ENCODE peak calls at places on chromosomes 16 and 17, in seven cellular contexts. One of them, this sample, is unnamed.

GRCh38 chr16:57071840-57072541 is 20.4 kb upstream of the CPNE2 start:
- DNase-seq in central memory CD4-positive, alpha-beta T cell: no peak
- DNase-seq in activated gamma-delta T cell: no peak
- DNase-seq in NCI-H1092: no peak
- DNase-seq in HuH-7: no peak
- DNase-seq in prostate gland: no peak
- DNase-seq in CD4-positive, alpha-beta T cell: no peak
- DNase-seq in this sample: peak; percentile 25

GRCh38 chr17:39722965-39723848 is 7.1 kb downstream of the MIEN1 start:
- DNase-seq in NCI-H1092: no peak
- DNase-seq in HuH-7: no peak
- DNase-seq in central memory CD4-positive, alpha-beta T cell: no peak
- DNase-seq in CD4-positive, alpha-beta T cell: no peak
- DNase-seq in prostate gland: no peak
- DNase-seq in activated gamma-delta T cell: no peak
- DNase-seq in this sample: no peak

GRCh38 chr17:58886514-58886913 is 130.9 kb downstream of the PPM1E start:
- DNase-seq in prostate gland: no peak
- DNase-seq in central memory CD4-positive, alpha-beta T cell: no peak
- DNase-seq in NCI-H1092: no peak
- DNase-seq in activated gamma-delta T cell: no peak
- DNase-seq in HuH-7: no peak
- DNase-seq in CD4-positive, alpha-beta T cell: no peak
- DNase-seq in this sample: no peak

GRCh38 chr17:46818319-46818928 is at the start of gene WNT3:
- DNase-seq in NCI-H1092: no peak
- DNase-seq in HuH-7: peak; percentile 70
- DNase-seq in CD4-positive, alpha-beta T cell: peak; percentile 65
- DNase-seq in prostate gland: no peak
- DNase-seq in activated gamma-delta T cell: no peak
- DNase-seq in central memory CD4-positive, alpha-beta T cell: peak; percentile 19
- DNase-seq in this sample: no peak

GRCh38 chr17:27481327-27481726 is 25.1 kb downstream of the KSR1 start:
- DNase-seq in CD4-positive, alpha-beta T cell: peak; percentile 40
- DNase-seq in central memory CD4-positive, alpha-beta T cell: peak; percentile 62
- DNase-seq in prostate gland: no peak
- DNase-seq in activated gamma-delta T cell: no peak
- DNase-seq in HuH-7: no peak
- DNase-seq in NCI-H1092: no peak
- DNase-seq in this sample: no peak

GRCh38 chr17:77372444-77373297 is 231.9 kb downstream of the SEC14L1 start:
- DNase-seq in prostate gland: peak; percentile 47
- DNase-seq in activated gamma-delta T cell: peak; percentile 62
- DNase-seq in CD4-positive, alpha-beta T cell: peak; percentile 69
- DNase-seq in central memory CD4-positive, alpha-beta T cell: peak; percentile 64
- DNase-seq in NCI-H1092: peak; percentile 27
- DNase-seq in HuH-7: peak; percentile 89
- DNase-seq in this sample: no peak

GRCh38 chr17:56173958-56174357 is 20.7 kb downstream of the ANKFN1 start:
- DNase-seq in prostate gland: no peak
- DNase-seq in activated gamma-delta T cell: no peak
- DNase-seq in NCI-H1092: no peak
- DNase-seq in HuH-7: no peak
- DNase-seq in CD4-positive, alpha-beta T cell: no peak
- DNase-seq in central memory CD4-positive, alpha-beta T cell: no peak
- DNase-seq in this sample: no peak

GRCh38 chr17:1714488-1714979 is 4.4 kb upstream of the TLCD2 start:
- DNase-seq in activated gamma-delta T cell: no peak
- DNase-seq in NCI-H1092: no peak
- DNase-seq in prostate gland: peak; percentile 93
- DNase-seq in central memory CD4-positive, alpha-beta T cell: no peak
- DNase-seq in CD4-positive, alpha-beta T cell: no peak
- DNase-seq in HuH-7: peak; percentile 77
- DNase-seq in this sample: peak; percentile 89

GRCh38 chr16:81627024-81627423 is 152.1 kb upstream of the PLCG2 start:
- DNase-seq in activated gamma-delta T cell: no peak
- DNase-seq in CD4-positive, alpha-beta T cell: no peak
- DNase-seq in central memory CD4-positive, alpha-beta T cell: no peak
- DNase-seq in HuH-7: no peak
- DNase-seq in NCI-H1092: no peak
- DNase-seq in prostate gland: no peak
- DNase-seq in this sample: no peak

GRCh38 chr17:10114931-10115535 is 83.4 kb downstream of the GAS7 start:
- DNase-seq in HuH-7: no peak
- DNase-seq in prostate gland: peak; percentile 79
- DNase-seq in CD4-positive, alpha-beta T cell: peak; percentile 56
- DNase-seq in NCI-H1092: no peak
- DNase-seq in central memory CD4-positive, alpha-beta T cell: peak; percentile 49
- DNase-seq in activated gamma-delta T cell: peak; percentile 71
- DNase-seq in this sample: peak; percentile 82

GRCh38 chr17:80751460-80752368 is 207.1 kb downstream of the RPTOR start:
- DNase-seq in HuH-7: no peak
- DNase-seq in central memory CD4-positive, alpha-beta T cell: no peak
- DNase-seq in activated gamma-delta T cell: no peak
- DNase-seq in NCI-H1092: no peak
- DNase-seq in prostate gland: no peak
- DNase-seq in CD4-positive, alpha-beta T cell: no peak
- DNase-seq in this sample: no peak

GRCh38 chr16:31093132-31093703 is 1.4 kb downstream of the VKORC1 start:
- DNase-seq in NCI-H1092: no peak
- DNase-seq in central memory CD4-positive, alpha-beta T cell: no peak
- DNase-seq in HuH-7: peak; percentile 82
- DNase-seq in prostate gland: no peak
- DNase-seq in activated gamma-delta T cell: no peak
- DNase-seq in CD4-positive, alpha-beta T cell: no peak
- DNase-seq in this sample: no peak

GRCh38 chr17:72255481-72255880 is 134.7 kb downstream of the SOX9 start:
- DNase-seq in central memory CD4-positive, alpha-beta T cell: no peak
- DNase-seq in NCI-H1092: no peak
- DNase-seq in HuH-7: no peak
- DNase-seq in prostate gland: no peak
- DNase-seq in activated gamma-delta T cell: no peak
- DNase-seq in CD4-positive, alpha-beta T cell: no peak
- DNase-seq in this sample: no peak

GRCh38 chr17:28925912-28926365 is 23.1 kb upstream of the DHRS13 start:
- DNase-seq in HuH-7: no peak
- DNase-seq in CD4-positive, alpha-beta T cell: no peak
- DNase-seq in NCI-H1092: no peak
- DNase-seq in central memory CD4-positive, alpha-beta T cell: peak; percentile 90
- DNase-seq in activated gamma-delta T cell: no peak
- DNase-seq in prostate gland: no peak
- DNase-seq in this sample: peak; percentile 57

GRCh38 chr17:41773190-41773588 is 13.3 kb downstream of the JUP start:
- DNase-seq in NCI-H1092: no peak
- DNase-seq in prostate gland: peak; percentile 89
- DNase-seq in central memory CD4-positive, alpha-beta T cell: no peak
- DNase-seq in activated gamma-delta T cell: no peak
- DNase-seq in HuH-7: peak; percentile 83
- DNase-seq in CD4-positive, alpha-beta T cell: no peak
- DNase-seq in this sample: peak; percentile 89

GRCh38 chr17:12624221-12624620 is 41.5 kb upstream of the MYOCD start:
- DNase-seq in HuH-7: no peak
- DNase-seq in central memory CD4-positive, alpha-beta T cell: no peak
- DNase-seq in NCI-H1092: no peak
- DNase-seq in activated gamma-delta T cell: no peak
- DNase-seq in CD4-positive, alpha-beta T cell: no peak
- DNase-seq in prostate gland: no peak
- DNase-seq in this sample: no peak

GRCh38 chr16:49597796-49598195 is 224.2 kb downstream of the C16orf78 start:
- DNase-seq in activated gamma-delta T cell: no peak
- DNase-seq in prostate gland: no peak
- DNase-seq in NCI-H1092: no peak
- DNase-seq in HuH-7: no peak
- DNase-seq in central memory CD4-positive, alpha-beta T cell: no peak
- DNase-seq in CD4-positive, alpha-beta T cell: no peak
- DNase-seq in this sample: no peak

GRCh38 chr17:82030470-82031302 is 792 bp upstream of the RAC3 start:
- DNase-seq in NCI-H1092: peak; percentile 72
- DNase-seq in CD4-positive, alpha-beta T cell: peak; percentile 85
- DNase-seq in prostate gland: peak; percentile 83
- DNase-seq in HuH-7: peak; percentile 93
- DNase-seq in activated gamma-delta T cell: peak; percentile 60
- DNase-seq in central memory CD4-positive, alpha-beta T cell: peak; percentile 81
- DNase-seq in this sample: peak; percentile 34

GRCh38 chr17:51351890-51352289 is 91.5 kb downstream of the UTP18 start:
- DNase-seq in CD4-positive, alpha-beta T cell: no peak
- DNase-seq in HuH-7: no peak
- DNase-seq in activated gamma-delta T cell: no peak
- DNase-seq in prostate gland: peak; percentile 26
- DNase-seq in NCI-H1092: no peak
- DNase-seq in central memory CD4-positive, alpha-beta T cell: no peak
- DNase-seq in this sample: no peak

GRCh38 chr17:67289174-67289876 is 44.3 kb upstream of the HELZ start:
- DNase-seq in HuH-7: no peak
- DNase-seq in activated gamma-delta T cell: no peak
- DNase-seq in central memory CD4-positive, alpha-beta T cell: no peak
- DNase-seq in NCI-H1092: peak; percentile 78
- DNase-seq in prostate gland: peak; percentile 33
- DNase-seq in CD4-positive, alpha-beta T cell: no peak
- DNase-seq in this sample: no peak

GRCh38 chr17:48624544-48625501 is 1.3 kb downstream of the HOXB9 start:
- DNase-seq in HuH-7: no peak
- DNase-seq in CD4-positive, alpha-beta T cell: no peak
- DNase-seq in prostate gland: no peak
- DNase-seq in NCI-H1092: peak; percentile 30
- DNase-seq in activated gamma-delta T cell: peak; percentile 35
- DNase-seq in central memory CD4-positive, alpha-beta T cell: peak; percentile 21
- DNase-seq in this sample: no peak

GRCh38 chr16:54026456-54026855 is 260.1 kb downstream of the IRX3 start:
- DNase-seq in prostate gland: no peak
- DNase-seq in HuH-7: no peak
- DNase-seq in CD4-positive, alpha-beta T cell: no peak
- DNase-seq in NCI-H1092: no peak
- DNase-seq in activated gamma-delta T cell: no peak
- DNase-seq in central memory CD4-positive, alpha-beta T cell: no peak
- DNase-seq in this sample: no peak

GRCh38 chr16:89410794-89411309 is 79.5 kb downstream of the ANKRD11 start:
- DNase-seq in NCI-H1092: peak; percentile 62
- DNase-seq in prostate gland: peak; percentile 91
- DNase-seq in activated gamma-delta T cell: no peak
- DNase-seq in central memory CD4-positive, alpha-beta T cell: peak; percentile 32
- DNase-seq in HuH-7: no peak
- DNase-seq in CD4-positive, alpha-beta T cell: no peak
- DNase-seq in this sample: peak; percentile 61

GRCh38 chr16:67943619-67944503 is at the start of gene LCAT:
- DNase-seq in HuH-7: no peak
- DNase-seq in prostate gland: no peak
- DNase-seq in CD4-positive, alpha-beta T cell: no peak
- DNase-seq in central memory CD4-positive, alpha-beta T cell: no peak
- DNase-seq in activated gamma-delta T cell: no peak
- DNase-seq in NCI-H1092: no peak
- DNase-seq in this sample: no peak

GRCh38 chr17:43316522-43317142 is 82.2 kb upstream of the ARL4D start:
- DNase-seq in NCI-H1092: no peak
- DNase-seq in activated gamma-delta T cell: no peak
- DNase-seq in prostate gland: no peak
- DNase-seq in central memory CD4-positive, alpha-beta T cell: peak; percentile 27
- DNase-seq in CD4-positive, alpha-beta T cell: no peak
- DNase-seq in HuH-7: no peak
- DNase-seq in this sample: no peak

GRCh38 chr16:85717393-85718152 is 28.8 kb upstream of the GINS2 start:
- DNase-seq in central memory CD4-positive, alpha-beta T cell: peak; percentile 35
- DNase-seq in activated gamma-delta T cell: no peak
- DNase-seq in HuH-7: peak; percentile 92
- DNase-seq in NCI-H1092: peak; percentile 75
- DNase-seq in prostate gland: peak; percentile 67
- DNase-seq in CD4-positive, alpha-beta T cell: peak; percentile 51
- DNase-seq in this sample: peak; percentile 9

GRCh38 chr16:76653390-76654026 is 376.3 kb downstream of the CNTNAP4 start:
- DNase-seq in activated gamma-delta T cell: no peak
- DNase-seq in NCI-H1092: peak; percentile 83
- DNase-seq in central memory CD4-positive, alpha-beta T cell: no peak
- DNase-seq in HuH-7: peak; percentile 29
- DNase-seq in CD4-positive, alpha-beta T cell: no peak
- DNase-seq in prostate gland: no peak
- DNase-seq in this sample: peak; percentile 18

GRCh38 chr17:67559381-67559966 is 158.3 kb upstream of the NOL11 start:
- DNase-seq in NCI-H1092: no peak
- DNase-seq in central memory CD4-positive, alpha-beta T cell: no peak
- DNase-seq in HuH-7: no peak
- DNase-seq in prostate gland: no peak
- DNase-seq in activated gamma-delta T cell: no peak
- DNase-seq in CD4-positive, alpha-beta T cell: no peak
- DNase-seq in this sample: no peak

GRCh38 chr16:89013692-89014455 is 36.9 kb upstream of the CBFA2T3 start:
- DNase-seq in prostate gland: no peak
- DNase-seq in HuH-7: no peak
- DNase-seq in central memory CD4-positive, alpha-beta T cell: no peak
- DNase-seq in CD4-positive, alpha-beta T cell: no peak
- DNase-seq in activated gamma-delta T cell: no peak
- DNase-seq in NCI-H1092: no peak
- DNase-seq in this sample: no peak

GRCh38 chr16:1159973-1160772 is 7.3 kb downstream of the CACNA1H start:
- DNase-seq in prostate gland: peak; percentile 81
- DNase-seq in CD4-positive, alpha-beta T cell: no peak
- DNase-seq in NCI-H1092: peak; percentile 56
- DNase-seq in central memory CD4-positive, alpha-beta T cell: no peak
- DNase-seq in HuH-7: no peak
- DNase-seq in activated gamma-delta T cell: no peak
- DNase-seq in this sample: no peak

GRCh38 chr17:73066148-73066884 is 26.2 kb downstream of the SLC39A11 start:
- DNase-seq in CD4-positive, alpha-beta T cell: no peak
- DNase-seq in central memory CD4-positive, alpha-beta T cell: no peak
- DNase-seq in NCI-H1092: no peak
- DNase-seq in prostate gland: no peak
- DNase-seq in HuH-7: no peak
- DNase-seq in activated gamma-delta T cell: no peak
- DNase-seq in this sample: no peak

GRCh38 chr17:4986403-4986802 is 1.1 kb downstream of the CAMTA2 start:
- DNase-seq in HuH-7: no peak
- DNase-seq in activated gamma-delta T cell: no peak
- DNase-seq in CD4-positive, alpha-beta T cell: no peak
- DNase-seq in prostate gland: no peak
- DNase-seq in NCI-H1092: no peak
- DNase-seq in central memory CD4-positive, alpha-beta T cell: no peak
- DNase-seq in this sample: no peak

GRCh38 chr17:2595200-2595599 is 1.7 kb downstream of the PAFAH1B1 start:
- DNase-seq in central memory CD4-positive, alpha-beta T cell: no peak
- DNase-seq in activated gamma-delta T cell: no peak
- DNase-seq in CD4-positive, alpha-beta T cell: no peak
- DNase-seq in HuH-7: no peak
- DNase-seq in NCI-H1092: no peak
- DNase-seq in prostate gland: no peak
- DNase-seq in this sample: no peak

GRCh38 chr16:27401768-27402568 is at the start of gene IL21R:
- DNase-seq in HuH-7: no peak
- DNase-seq in prostate gland: no peak
- DNase-seq in NCI-H1092: no peak
- DNase-seq in central memory CD4-positive, alpha-beta T cell: peak; percentile 93
- DNase-seq in activated gamma-delta T cell: peak; percentile 94
- DNase-seq in CD4-positive, alpha-beta T cell: peak; percentile 87
- DNase-seq in this sample: no peak

GRCh38 chr16:88368036-88368435 is 14.7 kb upstream of the ZNF469 start:
- DNase-seq in HuH-7: no peak
- DNase-seq in NCI-H1092: no peak
- DNase-seq in central memory CD4-positive, alpha-beta T cell: no peak
- DNase-seq in CD4-positive, alpha-beta T cell: no peak
- DNase-seq in activated gamma-delta T cell: no peak
- DNase-seq in prostate gland: no peak
- DNase-seq in this sample: no peak

GRCh38 chr17:35784895-35785294 is 10.5 kb downstream of the MMP28 start:
- DNase-seq in NCI-H1092: no peak
- DNase-seq in HuH-7: no peak
- DNase-seq in prostate gland: no peak
- DNase-seq in CD4-positive, alpha-beta T cell: no peak
- DNase-seq in central memory CD4-positive, alpha-beta T cell: no peak
- DNase-seq in activated gamma-delta T cell: no peak
- DNase-seq in this sample: no peak

GRCh38 chr16:11502239-11502638 is 84.5 kb downstream of the LITAF start:
- DNase-seq in central memory CD4-positive, alpha-beta T cell: no peak
- DNase-seq in NCI-H1092: no peak
- DNase-seq in CD4-positive, alpha-beta T cell: no peak
- DNase-seq in prostate gland: no peak
- DNase-seq in HuH-7: no peak
- DNase-seq in activated gamma-delta T cell: no peak
- DNase-seq in this sample: no peak

This sample was measured in kidney epithelial cell.